ENCODE peak calls at places on chromosome 3, in six cellular contexts. One of them, this sample, is unnamed.

GRCh38 chr3:32818431-32819085 is 761 bp downstream of the TRIM71 start:
- DNase-seq in IMR-90: no peak
- DNase-seq in H9: no peak
- DNase-seq in mesendoderm: no peak
- DNase-seq in neuronal stem cell: no peak
- DNase-seq in trophoblast cell: peak
- DNase-seq in this sample: no peak

GRCh38 chr3:136750922-136751258 is 1.3 kb downstream of the STAG1 start:
- DNase-seq in IMR-90: peak
- DNase-seq in H9: no peak
- DNase-seq in mesendoderm: no peak
- DNase-seq in neuronal stem cell: no peak
- DNase-seq in trophoblast cell: no peak
- DNase-seq in this sample: no peak

GRCh38 chr3:171710359-171710758 is 99.9 kb downstream of the PLD1 start:
- DNase-seq in IMR-90: no peak
- DNase-seq in H9: no peak
- DNase-seq in mesendoderm: no peak
- DNase-seq in neuronal stem cell: no peak
- DNase-seq in trophoblast cell: no peak
- DNase-seq in this sample: no peak

GRCh38 chr3:65436580-65436979 is 602.1 kb downstream of the MAGI1 start:
- DNase-seq in IMR-90: no peak
- DNase-seq in H9: no peak
- DNase-seq in mesendoderm: peak
- DNase-seq in neuronal stem cell: no peak
- DNase-seq in trophoblast cell: no peak
- DNase-seq in this sample: peak

GRCh38 chr3:151879037-151879436 is 5.6 kb downstream of the SUCNR1 start:
- DNase-seq in IMR-90: peak
- DNase-seq in H9: no peak
- DNase-seq in mesendoderm: no peak
- DNase-seq in neuronal stem cell: no peak
- DNase-seq in trophoblast cell: no peak
- DNase-seq in this sample: no peak

GRCh38 chr3:135618123-135618522 is 347.4 kb upstream of the PPP2R3A start:
- DNase-seq in IMR-90: no peak
- DNase-seq in H9: no peak
- DNase-seq in mesendoderm: no peak
- DNase-seq in neuronal stem cell: no peak
- DNase-seq in trophoblast cell: no peak
- DNase-seq in this sample: no peak

GRCh38 chr3:25150199-25150598 is 277.9 kb upstream of the RARB start:
- DNase-seq in IMR-90: no peak
- DNase-seq in H9: no peak
- DNase-seq in mesendoderm: no peak
- DNase-seq in neuronal stem cell: no peak
- DNase-seq in trophoblast cell: no peak
- DNase-seq in this sample: no peak

GRCh38 chr3:8201886-8202285 is 299.7 kb upstream of the LMCD1 start:
- DNase-seq in IMR-90: no peak
- DNase-seq in H9: no peak
- DNase-seq in mesendoderm: peak
- DNase-seq in neuronal stem cell: peak
- DNase-seq in trophoblast cell: peak
- DNase-seq in this sample: peak

GRCh38 chr3:83076041-83076440 is 1314.6 kb upstream of the GBE1 start:
- DNase-seq in IMR-90: no peak
- DNase-seq in H9: no peak
- DNase-seq in mesendoderm: no peak
- DNase-seq in neuronal stem cell: no peak
- DNase-seq in trophoblast cell: no peak
- DNase-seq in this sample: no peak

GRCh38 chr3:194275231-194275671 is 75.9 kb downstream of the CPN2 start:
- DNase-seq in IMR-90: no peak
- DNase-seq in H9: peak
- DNase-seq in mesendoderm: no peak
- DNase-seq in neuronal stem cell: no peak
- DNase-seq in trophoblast cell: no peak
- DNase-seq in this sample: peak
- H2BK5ac ChIP-seq in IMR-90: no peak
- H2BK5ac ChIP-seq in H9: no peak
- H2BK5ac ChIP-seq in mesendoderm: no peak
- H2BK5ac ChIP-seq in neuronal stem cell: no peak
- H2BK5ac ChIP-seq in trophoblast cell: no peak
- H2BK5ac ChIP-seq in this sample: no peak

GRCh38 chr3:72004749-72005292 is 219.9 kb upstream of the PROK2 start:
- DNase-seq in IMR-90: peak
- DNase-seq in H9: no peak
- DNase-seq in mesendoderm: no peak
- DNase-seq in neuronal stem cell: no peak
- DNase-seq in trophoblast cell: peak
- DNase-seq in this sample: no peak
- H2BK5ac ChIP-seq in IMR-90: no peak
- H2BK5ac ChIP-seq in H9: no peak
- H2BK5ac ChIP-seq in mesendoderm: no peak
- H2BK5ac ChIP-seq in neuronal stem cell: no peak
- H2BK5ac ChIP-seq in trophoblast cell: no peak
- H2BK5ac ChIP-seq in this sample: no peak

DNA sequence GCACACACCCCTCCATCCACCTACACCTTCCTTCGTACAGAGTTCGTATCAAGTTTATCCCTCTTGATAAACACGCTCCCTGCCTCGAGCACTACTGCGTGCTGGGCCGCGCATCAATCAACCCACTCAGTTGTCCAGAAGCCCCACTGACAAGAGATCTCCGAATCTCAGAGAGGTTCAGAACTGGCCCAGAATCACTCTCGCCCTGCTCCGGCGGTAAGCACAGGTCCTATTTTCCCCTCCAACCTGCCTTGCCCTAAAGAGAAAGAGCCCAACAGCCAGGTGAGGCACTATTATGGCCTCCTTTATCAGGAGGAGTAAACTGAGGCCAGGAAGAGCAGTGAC is 494 bp upstream of the NISCH start:
- DNase-seq in IMR-90: no peak
- DNase-seq in H9: no peak
- DNase-seq in mesendoderm: no peak
- DNase-seq in neuronal stem cell: no peak
- DNase-seq in trophoblast cell: no peak
- DNase-seq in this sample: no peak
- H2BK5ac ChIP-seq in IMR-90: peak
- H2BK5ac ChIP-seq in H9: no peak
- H2BK5ac ChIP-seq in mesendoderm: peak
- H2BK5ac ChIP-seq in neuronal stem cell: no peak
- H2BK5ac ChIP-seq in trophoblast cell: peak
- H2BK5ac ChIP-seq in this sample: no peak

GRCh38 chr3:45465192-45465591 is 76.8 kb downstream of the LARS2 start:
- DNase-seq in IMR-90: no peak
- DNase-seq in H9: no peak
- DNase-seq in mesendoderm: no peak
- DNase-seq in neuronal stem cell: no peak
- DNase-seq in trophoblast cell: no peak
- DNase-seq in this sample: no peak
- H2BK5ac ChIP-seq in IMR-90: no peak
- H2BK5ac ChIP-seq in H9: no peak
- H2BK5ac ChIP-seq in mesendoderm: no peak
- H2BK5ac ChIP-seq in neuronal stem cell: no peak
- H2BK5ac ChIP-seq in trophoblast cell: no peak
- H2BK5ac ChIP-seq in this sample: no peak

GRCh38 chr3:21752749-21753347 is 1.8 kb upstream of the ZNF385D start:
- DNase-seq in IMR-90: peak
- DNase-seq in H9: no peak
- DNase-seq in mesendoderm: peak
- DNase-seq in neuronal stem cell: no peak
- DNase-seq in trophoblast cell: no peak
- DNase-seq in this sample: no peak

GRCh38 chr3:21751891-21752290 is 881 bp upstream of the ZNF385D start:
- DNase-seq in IMR-90: no peak
- DNase-seq in H9: no peak
- DNase-seq in mesendoderm: no peak
- DNase-seq in neuronal stem cell: no peak
- DNase-seq in trophoblast cell: no peak
- DNase-seq in this sample: no peak

GRCh38 chr3:21747376-21747775 is 3.6 kb downstream of the ZNF385D start:
- DNase-seq in IMR-90: no peak
- DNase-seq in H9: no peak
- DNase-seq in mesendoderm: no peak
- DNase-seq in neuronal stem cell: no peak
- DNase-seq in trophoblast cell: no peak
- DNase-seq in this sample: no peak

GRCh38 chr3:21750291-21750690 is 719 bp downstream of the ZNF385D start:
- DNase-seq in IMR-90: peak
- DNase-seq in H9: no peak
- DNase-seq in mesendoderm: peak
- DNase-seq in neuronal stem cell: no peak
- DNase-seq in trophoblast cell: no peak
- DNase-seq in this sample: no peak

DNA sequence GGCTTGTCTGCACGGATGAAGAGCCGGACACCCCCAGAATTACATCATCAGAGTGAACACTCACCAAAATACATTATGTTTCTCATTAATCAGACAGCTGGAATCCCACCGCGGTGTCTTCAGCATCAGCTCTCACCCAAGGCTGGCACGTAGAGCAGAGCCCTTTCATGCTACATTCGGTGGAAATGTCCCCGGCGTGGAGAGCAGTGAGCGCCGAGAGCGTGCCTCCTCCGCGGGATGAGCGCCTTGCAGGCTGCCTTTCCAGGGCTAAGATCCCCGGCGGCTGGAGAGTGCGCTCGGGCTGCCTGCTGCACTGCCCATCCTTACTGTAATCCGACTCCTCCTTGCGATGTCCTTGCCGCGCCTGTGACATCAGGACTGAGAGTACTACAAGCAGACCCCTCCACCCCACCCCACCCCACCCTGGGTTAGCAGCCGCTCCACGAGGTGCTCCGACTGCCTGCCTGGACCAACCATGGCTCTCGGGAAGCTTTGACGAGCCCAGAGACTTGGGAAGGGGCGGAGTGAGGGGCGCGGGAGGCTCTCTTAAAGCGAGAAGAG is at the start of gene ZNF385D:
- DNase-seq in IMR-90: peak
- DNase-seq in H9: peak
- DNase-seq in mesendoderm: peak
- DNase-seq in neuronal stem cell: peak
- DNase-seq in trophoblast cell: no peak
- DNase-seq in this sample: peak
- H2BK5ac ChIP-seq in IMR-90: no peak
- H2BK5ac ChIP-seq in H9: no peak
- H2BK5ac ChIP-seq in mesendoderm: no peak
- H2BK5ac ChIP-seq in neuronal stem cell: no peak
- H2BK5ac ChIP-seq in trophoblast cell: no peak
- H2BK5ac ChIP-seq in this sample: no peak

This sample was measured in mesenchymal stem cell.